ENCODE peak calls at places on chromosome X, in eight cellular contexts. N is A549, E is GM23248, T is AG04450, U is mammary epithelial cell, S is psoas muscle, H is tibial artery, J is RWPE1. L is an unnamed sample.

GRCh38 chrX:34956915-34957314 is 14.3 kb downstream of the FAM47B start:
- DNase-seq in J (peak; percentile 11), U (peak; percentile 9), N (peak; percentile 7), H (no peak), E (peak; percentile 58), T (no peak), S (no peak), L (no peak)

GRCh38 chrX:39576081-39576701 is 521.6 kb downstream of the BCOR start:
- DNase-seq in J (no peak), U (no peak), E (no peak), T (no peak), S (no peak), N (no peak), H (peak; percentile 18), L (peak; percentile 50)

GRCh38 chrX:88988796-88989195 is 241.8 kb downstream of the CPXCR1 start:
- DNase-seq in U (no peak), S (no peak), H (no peak), J (no peak), E (no peak), N (no peak), T (no peak), L (no peak)

GRCh38 chrX:124555036-124555595 is 208.8 kb downstream of the SH2D1A start:
- DNase-seq in T (peak; percentile 39), E (peak; percentile 45), U (peak; percentile 91), N (no peak), J (peak; percentile 65), H (no peak), S (no peak), L (no peak)

GRCh38 chrX:103453655-103454054 is 65.6 kb downstream of the RAB40A start:
- DNase-seq in J (peak; percentile 83), U (peak; percentile 93), T (peak; percentile 80), N (peak; percentile 8), H (no peak), E (peak; percentile 93), S (no peak), L (no peak)

GRCh38 chrX:29318051-29318450 is 730.8 kb downstream of the IL1RAPL1 start:
- DNase-seq in S (no peak), U (no peak), T (no peak), E (peak; percentile 8), N (no peak), H (no peak), J (no peak), L (no peak)

GRCh38 chrX:110432066-110432465 is 73.4 kb downstream of the RTL9 start:
- DNase-seq in N (no peak), E (no peak), T (no peak), U (no peak), H (no peak), J (no peak), S (no peak), L (no peak)

GRCh38 chrX:12241026-12241425 is 102.8 kb downstream of the FRMPD4 start:
- DNase-seq in T (no peak), U (no peak), N (no peak), H (no peak), E (no peak), S (no peak), J (no peak), L (no peak)

GRCh38 chrX:85243155-85243554 is 424 bp downstream of the SATL1 start:
- DNase-seq in J (no peak), E (no peak), N (no peak), T (no peak), U (no peak), H (no peak), S (no peak), L (no peak)

GRCh38 chrX:31136144-31136572 is 64.3 kb upstream of the FTHL17 start:
- DNase-seq in J (no peak), N (no peak), E (no peak), U (no peak), S (no peak), H (no peak), T (no peak), L (no peak)

GRCh38 chrX:51860679-51861078 is 32.7 kb upstream of the MAGED1 start:
- DNase-seq in U (peak; percentile 38), J (no peak), N (no peak), H (no peak), T (no peak), S (no peak), E (peak; percentile 52), L (peak; percentile 2)

GRCh38 chrX:87808576-87809243 is 291.1 kb downstream of the KLHL4 start:
- DNase-seq in N (no peak), T (no peak), E (no peak), U (no peak), H (no peak), S (no peak), J (no peak), L (no peak)

GRCh38 chrX:9988762-9989161 is 21.6 kb downstream of the CLDN34 start:
- DNase-seq in U (no peak), J (peak; percentile 3), H (no peak), T (no peak), N (peak; percentile 24), E (peak; percentile 28), S (no peak), L (no peak)

GRCh38 chrX:65720580-65720979 is 53.1 kb downstream of the MSN start:
- DNase-seq in U (no peak), J (no peak), N (no peak), S (no peak), T (no peak), H (no peak), E (no peak), L (no peak)

GRCh38 chrX:48715066-48715465 is 18.5 kb downstream of the SUV39H1 start:
- DNase-seq in N (no peak), U (peak; percentile 40), S (no peak), H (no peak), T (no peak), J (no peak), E (peak; percentile 77), L (no peak)

DNA sequence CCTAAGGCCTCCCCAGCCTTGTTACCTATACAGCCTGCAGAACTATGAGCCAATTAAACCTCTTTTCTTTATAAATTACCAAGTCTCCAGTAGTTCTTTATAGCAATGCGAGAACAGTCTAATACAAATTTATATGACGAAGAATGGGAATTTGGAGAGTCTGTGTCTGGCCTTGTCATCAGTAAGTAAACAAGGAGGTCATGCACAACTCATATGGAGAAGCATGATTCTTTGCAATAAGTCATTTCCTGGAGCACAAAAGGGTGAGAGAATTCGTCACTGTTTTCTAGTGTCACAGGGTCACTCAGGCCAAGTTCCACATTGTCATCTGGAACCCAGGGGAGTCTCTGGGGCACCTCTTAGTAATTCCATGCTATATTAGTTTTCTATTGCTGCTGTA is 49.0 kb upstream of the HS6ST2 start:
- DNase-seq in J (no peak), T (no peak), N (no peak), H (no peak), S (no peak), E (no peak), U (no peak), L (no peak)
- H3K27ac ChIP-seq in J (no peak overlapping the region), T (no peak overlapping the region), N (no peak overlapping the region), H (no peak overlapping the region), S (no peak overlapping the region), E (no peak overlapping the region), U (no peak overlapping the region), L (no peak overlapping the region)

GRCh38 chrX:7552758-7553157 is 290.2 kb upstream of the VCX start:
- DNase-seq in H (no peak), J (no peak), E (peak; percentile 4), U (no peak), S (no peak), T (no peak), N (no peak), L (no peak)
- H3K27ac ChIP-seq in H (no peak overlapping the region), J (no peak overlapping the region), E (no peak overlapping the region), U (no peak overlapping the region), S (no peak overlapping the region), T (no peak overlapping the region), N (no peak overlapping the region), L (no peak overlapping the region)

GRCh38 chrX:45750639-45751038 is 550.0 kb upstream of the DIPK2B start:
- DNase-seq in S (no peak), E (peak; percentile 6), J (no peak), H (no peak), N (no peak), U (peak; percentile 74), T (no peak), L (no peak)
- H3K27ac ChIP-seq in S (no peak overlapping the region), E (peak overlapping the region; percentile 64), J (no peak overlapping the region), H (no peak overlapping the region), N (no peak overlapping the region), U (peak overlapping the region; percentile 86), T (peak overlapping the region; percentile 21), L (no peak overlapping the region)

GRCh38 chrX:16445166-16445752 is 204.7 kb upstream of the S100G start:
- DNase-seq in J (peak; percentile 28), E (peak; percentile 41), T (no peak), H (no peak), N (peak; percentile 15), S (no peak), U (peak; percentile 20), L (no peak)
- H3K27ac ChIP-seq in J (no peak overlapping the region), E (no peak overlapping the region), T (no peak overlapping the region), H (no peak overlapping the region), N (no peak overlapping the region), S (no peak overlapping the region), U (no peak overlapping the region), L (no peak overlapping the region)

GRCh38 chrX:112769034-112769433 is 71.6 kb downstream of the AMOT start:
- DNase-seq in N (no peak), S (no peak), J (no peak), U (no peak), T (no peak), H (no peak), E (peak; percentile 24), L (no peak)

GRCh38 chrX:112768563-112768962 is 72.1 kb downstream of the AMOT start:
- DNase-seq in E (no peak), T (no peak), J (no peak), H (no peak), N (no peak), U (no peak), S (no peak), L (no peak)

GRCh38 chrX:112761239-112762207 is 79.1 kb downstream of the AMOT start:
- DNase-seq in U (no peak), J (no peak), H (no peak), E (no peak), N (no peak), S (no peak), T (no peak), L (no peak)

DNA sequence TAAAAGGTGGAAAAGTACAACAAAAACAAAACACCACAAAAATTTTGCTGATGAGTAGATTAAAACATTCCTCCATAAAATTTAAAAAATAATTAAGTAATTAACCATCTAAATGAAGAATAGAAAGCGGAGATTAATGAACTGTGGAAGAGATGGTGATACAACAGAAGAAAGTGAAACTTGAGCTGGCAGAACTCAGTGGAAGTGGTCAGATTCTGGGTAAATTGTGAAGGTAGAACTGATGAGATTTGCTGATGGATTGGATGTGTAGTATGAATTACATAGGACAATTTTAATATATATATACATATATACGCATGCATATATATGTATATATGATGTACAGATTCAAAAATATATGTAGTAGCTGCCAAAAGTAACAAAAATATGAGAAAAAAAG is 73.9 kb downstream of the AMOT start:
- DNase-seq in E (no peak), U (no peak), H (no peak), N (no peak), J (no peak), T (no peak), S (no peak), L (no peak)
- H3K27ac ChIP-seq in E (no peak overlapping the region), U (no peak overlapping the region), H (no peak overlapping the region), N (no peak overlapping the region), J (no peak overlapping the region), T (no peak overlapping the region), S (no peak overlapping the region), L (no peak overlapping the region)